ENCODE peak calls at places on chromosomes 6 and 20, in eight cellular contexts. Z is dermis blood vessel endothelial cell, J is frontal cortex, T is iris pigment epithelial cell, K is retina, C is left cardiac atrium, S is M059J, A is A673. D is an unnamed sample.
A peak's percentile ranks its signal among the peaks of the same experiment; 100 is the strongest.

GRCh38 chr6:73394577-73395354 is at the start of gene DDX43:
- DNase-seq in J (no peak), T (peak; percentile 72), K (peak; percentile 4), C (peak; percentile 63), S (no peak), A (no peak), Z (peak; percentile 62), D (no peak)

GRCh38 chr6:159106627-159107241 is 61.9 kb upstream of the TAGAP start:
- DNase-seq in J (peak; percentile 49), A (peak; percentile 85), Z (peak; percentile 82), T (peak; percentile 55), K (peak; percentile 34), S (peak; percentile 72), C (peak; percentile 57), D (peak; percentile 78)

GRCh38 chr6:15207923-15208322 is 37.9 kb upstream of the JARID2 start:
- DNase-seq in Z (no peak), K (no peak), J (no peak), S (peak; percentile 77), C (no peak), T (peak; percentile 7), A (no peak), D (no peak)

GRCh38 chr20:39109933-39110818 is 148.0 kb downstream of the DHX35 start:
- DNase-seq in T (no peak), A (no peak), S (peak; percentile 32), J (no peak), K (no peak), Z (no peak), C (no peak), D (no peak)

GRCh38 chr6:22078802-22079545 is 217.9 kb downstream of the PRL start:
- DNase-seq in T (no peak), A (peak; percentile 78), S (no peak), K (no peak), Z (no peak), J (no peak), C (no peak), D (peak; percentile 21)

GRCh38 chr6:157586088-157586414 is 205.1 kb downstream of the ZDHHC14 start:
- DNase-seq in K (no peak), S (no peak), Z (no peak), J (no peak), T (no peak), A (no peak), C (no peak), D (no peak)

GRCh38 chr6:117074672-117075071 is 190.7 kb upstream of the VGLL2 start:
- DNase-seq in C (no peak), S (no peak), K (no peak), J (no peak), Z (no peak), T (no peak), A (no peak), D (no peak)

GRCh38 chr20:23257106-23257761 is 93.4 kb upstream of the NXT1 start:
- DNase-seq in J (no peak), T (peak; percentile 76), K (peak; percentile 16), A (no peak), Z (peak; percentile 36), C (no peak), S (peak; percentile 75), D (no peak)

GRCh38 chr20:22509090-22509938 is 75.1 kb downstream of the FOXA2 start:
- DNase-seq in Z (no peak), K (no peak), T (no peak), C (no peak), J (no peak), A (no peak), S (no peak), D (no peak)

GRCh38 chr20:722822-723644 is 45.3 kb downstream of the SLC52A3 start:
- DNase-seq in J (no peak), A (no peak), S (no peak), C (no peak), Z (no peak), T (no peak), K (no peak), D (no peak)

GRCh38 chr20:23995905-23996666 is 7.5 kb upstream of the GGTLC1 start:
- DNase-seq in K (no peak), A (peak; percentile 56), T (peak; percentile 14), S (peak; percentile 45), C (peak; percentile 69), Z (peak; percentile 69), J (peak; percentile 12), D (peak; percentile 57)

GRCh38 chr6:63636516-63636968 is 940 bp downstream of the PHF3 start:
- DNase-seq in S (peak; percentile 56), Z (peak; percentile 67), K (peak; percentile 78), J (peak; percentile 35), A (peak; percentile 64), C (peak; percentile 56), T (peak; percentile 47), D (peak; percentile 71)

GRCh38 chr20:24431650-24432049 is 37.8 kb upstream of the SYNDIG1 start:
- DNase-seq in Z (no peak), K (no peak), S (no peak), J (no peak), C (no peak), T (no peak), A (no peak), D (no peak)

GRCh38 chr6:25404693-25405169 is 125.6 kb downstream of the CARMIL1 start:
- DNase-seq in J (no peak), S (no peak), C (no peak), K (no peak), T (no peak), A (no peak), Z (no peak), D (no peak)

GRCh38 chr6:13383280-13384163 is 55.2 kb upstream of the TBC1D7 start:
- DNase-seq in T (peak; percentile 54), C (no peak), K (no peak), Z (peak; percentile 52), S (peak; percentile 47), J (no peak), A (no peak), D (no peak)

D was measured in glutamatergic neuron.